ENCODE peak calls at places on chromosomes 1 and 21, in eight cellular contexts. One of them, this sample, is unnamed.

GRCh38 chr1:206668351-206668750 is 16.4 kb upstream of the MAPKAPK2 start:
- DNase-seq in NCI-H1105: no peak
- DNase-seq in stimulated activated CD8-positive, alpha-beta memory T cell treated with anti-CD3 and anti-CD28 coated beads, Interleukin-4, amount 100 ng/mL, for 24 hours: no peak
- DNase-seq in T47D: no peak
- DNase-seq in ELR: no peak
- DNase-seq in Caki2: no peak
- DNase-seq in astrocyte: no peak
- DNase-seq in iris pigment epithelial cell: no peak
- DNase-seq in this sample: no peak

GRCh38 chr1:219189021-219189824 is 15.5 kb downstream of the LYPLAL1 start:
- DNase-seq in NCI-H1105: no peak
- DNase-seq in stimulated activated CD8-positive, alpha-beta memory T cell treated with anti-CD3 and anti-CD28 coated beads, Interleukin-4, amount 100 ng/mL, for 24 hours: no peak
- DNase-seq in T47D: no peak
- DNase-seq in ELR: peak
- DNase-seq in Caki2: peak
- DNase-seq in astrocyte: peak
- DNase-seq in iris pigment epithelial cell: peak
- DNase-seq in this sample: peak

GRCh38 chr1:69693921-69694320 is 126.2 kb downstream of the LRRC7 start:
- DNase-seq in NCI-H1105: no peak
- DNase-seq in stimulated activated CD8-positive, alpha-beta memory T cell treated with anti-CD3 and anti-CD28 coated beads, Interleukin-4, amount 100 ng/mL, for 24 hours: no peak
- DNase-seq in T47D: no peak
- DNase-seq in ELR: no peak
- DNase-seq in Caki2: no peak
- DNase-seq in astrocyte: no peak
- DNase-seq in iris pigment epithelial cell: no peak
- DNase-seq in this sample: no peak

GRCh38 chr1:9715536-9716226 is 64.2 kb downstream of the PIK3CD start:
- DNase-seq in NCI-H1105: no peak
- DNase-seq in stimulated activated CD8-positive, alpha-beta memory T cell treated with anti-CD3 and anti-CD28 coated beads, Interleukin-4, amount 100 ng/mL, for 24 hours: no peak
- DNase-seq in T47D: no peak
- DNase-seq in ELR: no peak
- DNase-seq in Caki2: no peak
- DNase-seq in astrocyte: no peak
- DNase-seq in iris pigment epithelial cell: no peak
- DNase-seq in this sample: no peak

GRCh38 chr1:115237507-115237906 is 100.5 kb downstream of the NGF start:
- DNase-seq in NCI-H1105: no peak
- DNase-seq in stimulated activated CD8-positive, alpha-beta memory T cell treated with anti-CD3 and anti-CD28 coated beads, Interleukin-4, amount 100 ng/mL, for 24 hours: no peak
- DNase-seq in T47D: no peak
- DNase-seq in ELR: peak
- DNase-seq in Caki2: no peak
- DNase-seq in astrocyte: peak
- DNase-seq in iris pigment epithelial cell: peak
- DNase-seq in this sample: peak

GRCh38 chr1:3831689-3832088 is 25.3 kb downstream of the CEP104 start:
- DNase-seq in NCI-H1105: no peak
- DNase-seq in stimulated activated CD8-positive, alpha-beta memory T cell treated with anti-CD3 and anti-CD28 coated beads, Interleukin-4, amount 100 ng/mL, for 24 hours: no peak
- DNase-seq in T47D: no peak
- DNase-seq in ELR: no peak
- DNase-seq in Caki2: no peak
- DNase-seq in astrocyte: no peak
- DNase-seq in iris pigment epithelial cell: peak
- DNase-seq in this sample: no peak

GRCh38 chr1:176843352-176844297 is 320.9 kb downstream of the ASTN1 start:
- DNase-seq in NCI-H1105: peak
- DNase-seq in stimulated activated CD8-positive, alpha-beta memory T cell treated with anti-CD3 and anti-CD28 coated beads, Interleukin-4, amount 100 ng/mL, for 24 hours: no peak
- DNase-seq in T47D: peak
- DNase-seq in ELR: peak
- DNase-seq in Caki2: peak
- DNase-seq in astrocyte: peak
- DNase-seq in iris pigment epithelial cell: peak
- DNase-seq in this sample: peak

GRCh38 chr1:247184254-247184653 is 12.4 kb upstream of the ZNF124 start:
- DNase-seq in NCI-H1105: no peak
- DNase-seq in stimulated activated CD8-positive, alpha-beta memory T cell treated with anti-CD3 and anti-CD28 coated beads, Interleukin-4, amount 100 ng/mL, for 24 hours: no peak
- DNase-seq in T47D: no peak
- DNase-seq in ELR: no peak
- DNase-seq in Caki2: no peak
- DNase-seq in astrocyte: no peak
- DNase-seq in iris pigment epithelial cell: no peak
- DNase-seq in this sample: no peak

GRCh38 chr1:59292557-59292956 is 4.3 kb upstream of the FGGY start:
- DNase-seq in NCI-H1105: no peak
- DNase-seq in stimulated activated CD8-positive, alpha-beta memory T cell treated with anti-CD3 and anti-CD28 coated beads, Interleukin-4, amount 100 ng/mL, for 24 hours: no peak
- DNase-seq in T47D: no peak
- DNase-seq in ELR: peak
- DNase-seq in Caki2: no peak
- DNase-seq in astrocyte: no peak
- DNase-seq in iris pigment epithelial cell: peak
- DNase-seq in this sample: no peak

GRCh38 chr21:46618738-46619369 is 14.0 kb upstream of the S100B start:
- DNase-seq in NCI-H1105: no peak
- DNase-seq in stimulated activated CD8-positive, alpha-beta memory T cell treated with anti-CD3 and anti-CD28 coated beads, Interleukin-4, amount 100 ng/mL, for 24 hours: no peak
- DNase-seq in T47D: no peak
- DNase-seq in ELR: peak
- DNase-seq in Caki2: no peak
- DNase-seq in astrocyte: no peak
- DNase-seq in iris pigment epithelial cell: peak
- DNase-seq in this sample: no peak

GRCh38 chr21:33643658-33644311 is 1.5 kb downstream of the ITSN1 start:
- DNase-seq in NCI-H1105: no peak
- DNase-seq in stimulated activated CD8-positive, alpha-beta memory T cell treated with anti-CD3 and anti-CD28 coated beads, Interleukin-4, amount 100 ng/mL, for 24 hours: no peak
- DNase-seq in T47D: no peak
- DNase-seq in ELR: peak
- DNase-seq in Caki2: no peak
- DNase-seq in astrocyte: peak
- DNase-seq in iris pigment epithelial cell: peak
- DNase-seq in this sample: peak

GRCh38 chr1:67785847-67786753 is 47.2 kb downstream of the GNG12 start:
- DNase-seq in NCI-H1105: no peak
- DNase-seq in stimulated activated CD8-positive, alpha-beta memory T cell treated with anti-CD3 and anti-CD28 coated beads, Interleukin-4, amount 100 ng/mL, for 24 hours: no peak
- DNase-seq in T47D: no peak
- DNase-seq in ELR: no peak
- DNase-seq in Caki2: no peak
- DNase-seq in astrocyte: no peak
- DNase-seq in iris pigment epithelial cell: no peak
- DNase-seq in this sample: no peak

GRCh38 chr1:158496379-158496778 is 24.4 kb downstream of the OR10R2 start:
- DNase-seq in NCI-H1105: peak
- DNase-seq in stimulated activated CD8-positive, alpha-beta memory T cell treated with anti-CD3 and anti-CD28 coated beads, Interleukin-4, amount 100 ng/mL, for 24 hours: no peak
- DNase-seq in T47D: peak
- DNase-seq in ELR: peak
- DNase-seq in Caki2: peak
- DNase-seq in astrocyte: no peak
- DNase-seq in iris pigment epithelial cell: peak
- DNase-seq in this sample: peak

GRCh38 chr1:46705408-46705807 is 13.5 kb downstream of the EFCAB14 start:
- DNase-seq in NCI-H1105: no peak
- DNase-seq in stimulated activated CD8-positive, alpha-beta memory T cell treated with anti-CD3 and anti-CD28 coated beads, Interleukin-4, amount 100 ng/mL, for 24 hours: no peak
- DNase-seq in T47D: no peak
- DNase-seq in ELR: peak
- DNase-seq in Caki2: no peak
- DNase-seq in astrocyte: no peak
- DNase-seq in iris pigment epithelial cell: peak
- DNase-seq in this sample: no peak

GRCh38 chr1:215665212-215665611 is 98.1 kb downstream of the KCTD3 start:
- DNase-seq in NCI-H1105: no peak
- DNase-seq in stimulated activated CD8-positive, alpha-beta memory T cell treated with anti-CD3 and anti-CD28 coated beads, Interleukin-4, amount 100 ng/mL, for 24 hours: no peak
- DNase-seq in T47D: no peak
- DNase-seq in ELR: peak
- DNase-seq in Caki2: no peak
- DNase-seq in astrocyte: peak
- DNase-seq in iris pigment epithelial cell: peak
- DNase-seq in this sample: peak

GRCh38 chr21:21163904-21164303 is 165.7 kb downstream of the NCAM2 start:
- DNase-seq in NCI-H1105: peak
- DNase-seq in stimulated activated CD8-positive, alpha-beta memory T cell treated with anti-CD3 and anti-CD28 coated beads, Interleukin-4, amount 100 ng/mL, for 24 hours: peak
- DNase-seq in T47D: no peak
- DNase-seq in ELR: peak
- DNase-seq in Caki2: peak
- DNase-seq in astrocyte: peak
- DNase-seq in iris pigment epithelial cell: peak
- DNase-seq in this sample: peak

GRCh38 chr1:169586067-169586394 is 250 bp downstream of the F5 start:
- DNase-seq in NCI-H1105: no peak
- DNase-seq in stimulated activated CD8-positive, alpha-beta memory T cell treated with anti-CD3 and anti-CD28 coated beads, Interleukin-4, amount 100 ng/mL, for 24 hours: no peak
- DNase-seq in T47D: no peak
- DNase-seq in ELR: no peak
- DNase-seq in Caki2: no peak
- DNase-seq in astrocyte: no peak
- DNase-seq in iris pigment epithelial cell: no peak
- DNase-seq in this sample: no peak

GRCh38 chr1:245589827-245590421 is 435.1 kb downstream of the KIF26B start:
- DNase-seq in NCI-H1105: no peak
- DNase-seq in stimulated activated CD8-positive, alpha-beta memory T cell treated with anti-CD3 and anti-CD28 coated beads, Interleukin-4, amount 100 ng/mL, for 24 hours: no peak
- DNase-seq in T47D: no peak
- DNase-seq in ELR: no peak
- DNase-seq in Caki2: peak
- DNase-seq in astrocyte: no peak
- DNase-seq in iris pigment epithelial cell: no peak
- DNase-seq in this sample: peak

GRCh38 chr1:16017461-16018303 is at the start of gene HSPB7:
- DNase-seq in NCI-H1105: no peak
- DNase-seq in stimulated activated CD8-positive, alpha-beta memory T cell treated with anti-CD3 and anti-CD28 coated beads, Interleukin-4, amount 100 ng/mL, for 24 hours: no peak
- DNase-seq in T47D: no peak
- DNase-seq in ELR: no peak
- DNase-seq in Caki2: no peak
- DNase-seq in astrocyte: peak
- DNase-seq in iris pigment epithelial cell: peak
- DNase-seq in this sample: peak

GRCh38 chr21:32828908-32829307 is 57.4 kb upstream of the PAXBP1 start:
- DNase-seq in NCI-H1105: no peak
- DNase-seq in stimulated activated CD8-positive, alpha-beta memory T cell treated with anti-CD3 and anti-CD28 coated beads, Interleukin-4, amount 100 ng/mL, for 24 hours: no peak
- DNase-seq in T47D: no peak
- DNase-seq in ELR: no peak
- DNase-seq in Caki2: no peak
- DNase-seq in astrocyte: no peak
- DNase-seq in iris pigment epithelial cell: no peak
- DNase-seq in this sample: no peak

GRCh38 chr1:43440358-43440757 is 13.4 kb downstream of the HYI start:
- DNase-seq in NCI-H1105: peak
- DNase-seq in stimulated activated CD8-positive, alpha-beta memory T cell treated with anti-CD3 and anti-CD28 coated beads, Interleukin-4, amount 100 ng/mL, for 24 hours: no peak
- DNase-seq in T47D: no peak
- DNase-seq in ELR: no peak
- DNase-seq in Caki2: no peak
- DNase-seq in astrocyte: no peak
- DNase-seq in iris pigment epithelial cell: no peak
- DNase-seq in this sample: no peak

GRCh38 chr1:211634931-211635330 is 40.5 kb downstream of the NEK2 start:
- DNase-seq in NCI-H1105: no peak
- DNase-seq in stimulated activated CD8-positive, alpha-beta memory T cell treated with anti-CD3 and anti-CD28 coated beads, Interleukin-4, amount 100 ng/mL, for 24 hours: no peak
- DNase-seq in T47D: no peak
- DNase-seq in ELR: no peak
- DNase-seq in Caki2: no peak
- DNase-seq in astrocyte: no peak
- DNase-seq in iris pigment epithelial cell: no peak
- DNase-seq in this sample: no peak

GRCh38 chr1:9250586-9251381 is 16.2 kb downstream of the H6PD start:
- DNase-seq in NCI-H1105: no peak
- DNase-seq in stimulated activated CD8-positive, alpha-beta memory T cell treated with anti-CD3 and anti-CD28 coated beads, Interleukin-4, amount 100 ng/mL, for 24 hours: no peak
- DNase-seq in T47D: no peak
- DNase-seq in ELR: no peak
- DNase-seq in Caki2: no peak
- DNase-seq in astrocyte: no peak
- DNase-seq in iris pigment epithelial cell: peak
- DNase-seq in this sample: no peak

GRCh38 chr1:38053416-38054091 is 7.0 kb upstream of the POU3F1 start:
- DNase-seq in NCI-H1105: no peak
- DNase-seq in stimulated activated CD8-positive, alpha-beta memory T cell treated with anti-CD3 and anti-CD28 coated beads, Interleukin-4, amount 100 ng/mL, for 24 hours: no peak
- DNase-seq in T47D: no peak
- DNase-seq in ELR: no peak
- DNase-seq in Caki2: no peak
- DNase-seq in astrocyte: no peak
- DNase-seq in iris pigment epithelial cell: no peak
- DNase-seq in this sample: no peak

GRCh38 chr1:108612496-108612895 is 48.4 kb downstream of the HENMT1 start:
- DNase-seq in NCI-H1105: no peak
- DNase-seq in stimulated activated CD8-positive, alpha-beta memory T cell treated with anti-CD3 and anti-CD28 coated beads, Interleukin-4, amount 100 ng/mL, for 24 hours: no peak
- DNase-seq in T47D: no peak
- DNase-seq in ELR: no peak
- DNase-seq in Caki2: no peak
- DNase-seq in astrocyte: no peak
- DNase-seq in iris pigment epithelial cell: no peak
- DNase-seq in this sample: no peak

GRCh38 chr1:61050541-61051454 is 31.6 kb upstream of the NFIA start:
- DNase-seq in NCI-H1105: peak
- DNase-seq in stimulated activated CD8-positive, alpha-beta memory T cell treated with anti-CD3 and anti-CD28 coated beads, Interleukin-4, amount 100 ng/mL, for 24 hours: no peak
- DNase-seq in T47D: no peak
- DNase-seq in ELR: peak
- DNase-seq in Caki2: peak
- DNase-seq in astrocyte: no peak
- DNase-seq in iris pigment epithelial cell: no peak
- DNase-seq in this sample: peak

GRCh38 chr1:8017495-8018310 is 8.4 kb downstream of the ERRFI1 start:
- DNase-seq in NCI-H1105: peak
- DNase-seq in stimulated activated CD8-positive, alpha-beta memory T cell treated with anti-CD3 and anti-CD28 coated beads, Interleukin-4, amount 100 ng/mL, for 24 hours: no peak
- DNase-seq in T47D: no peak
- DNase-seq in ELR: peak
- DNase-seq in Caki2: no peak
- DNase-seq in astrocyte: no peak
- DNase-seq in iris pigment epithelial cell: peak
- DNase-seq in this sample: no peak

GRCh38 chr1:12541274-12542137 is 76.5 kb downstream of the DHRS3 start:
- DNase-seq in NCI-H1105: no peak
- DNase-seq in stimulated activated CD8-positive, alpha-beta memory T cell treated with anti-CD3 and anti-CD28 coated beads, Interleukin-4, amount 100 ng/mL, for 24 hours: no peak
- DNase-seq in T47D: no peak
- DNase-seq in ELR: peak
- DNase-seq in Caki2: peak
- DNase-seq in astrocyte: peak
- DNase-seq in iris pigment epithelial cell: peak
- DNase-seq in this sample: no peak

GRCh38 chr1:162206749-162207635 is 137.5 kb downstream of the NOS1AP start:
- DNase-seq in NCI-H1105: peak
- DNase-seq in stimulated activated CD8-positive, alpha-beta memory T cell treated with anti-CD3 and anti-CD28 coated beads, Interleukin-4, amount 100 ng/mL, for 24 hours: no peak
- DNase-seq in T47D: no peak
- DNase-seq in ELR: no peak
- DNase-seq in Caki2: no peak
- DNase-seq in astrocyte: no peak
- DNase-seq in iris pigment epithelial cell: no peak
- DNase-seq in this sample: peak

GRCh38 chr1:89310976-89311375 is 38.3 kb upstream of the GBP5 start:
- DNase-seq in NCI-H1105: no peak
- DNase-seq in stimulated activated CD8-positive, alpha-beta memory T cell treated with anti-CD3 and anti-CD28 coated beads, Interleukin-4, amount 100 ng/mL, for 24 hours: no peak
- DNase-seq in T47D: no peak
- DNase-seq in ELR: no peak
- DNase-seq in Caki2: no peak
- DNase-seq in astrocyte: no peak
- DNase-seq in iris pigment epithelial cell: peak
- DNase-seq in this sample: no peak

GRCh38 chr1:55195523-55196233 is 19.5 kb downstream of the USP24 start:
- DNase-seq in NCI-H1105: no peak
- DNase-seq in stimulated activated CD8-positive, alpha-beta memory T cell treated with anti-CD3 and anti-CD28 coated beads, Interleukin-4, amount 100 ng/mL, for 24 hours: no peak
- DNase-seq in T47D: no peak
- DNase-seq in ELR: no peak
- DNase-seq in Caki2: no peak
- DNase-seq in astrocyte: no peak
- DNase-seq in iris pigment epithelial cell: peak
- DNase-seq in this sample: no peak

GRCh38 chr1:117930484-117930883 is 945 bp downstream of the WDR3 start:
- DNase-seq in NCI-H1105: no peak
- DNase-seq in stimulated activated CD8-positive, alpha-beta memory T cell treated with anti-CD3 and anti-CD28 coated beads, Interleukin-4, amount 100 ng/mL, for 24 hours: no peak
- DNase-seq in T47D: no peak
- DNase-seq in ELR: peak
- DNase-seq in Caki2: no peak
- DNase-seq in astrocyte: no peak
- DNase-seq in iris pigment epithelial cell: peak
- DNase-seq in this sample: peak

GRCh38 chr1:43172532-43172972 is 422 bp downstream of the CFAP57 start:
- DNase-seq in NCI-H1105: peak
- DNase-seq in stimulated activated CD8-positive, alpha-beta memory T cell treated with anti-CD3 and anti-CD28 coated beads, Interleukin-4, amount 100 ng/mL, for 24 hours: peak
- DNase-seq in T47D: peak
- DNase-seq in ELR: peak
- DNase-seq in Caki2: no peak
- DNase-seq in astrocyte: peak
- DNase-seq in iris pigment epithelial cell: peak
- DNase-seq in this sample: peak

This sample was measured in kidney tubule cell.